ENCODE peak calls at places on chromosomes 1 and 21, in six cellular contexts. One of them, this sample, is unnamed.

GRCh38 chr1:53800621-53801020 is 37.5 kb downstream of the NDC1 start:
- ATAC-seq in A549: no peak
- ATAC-seq in upper lobe of left lung: no peak
- ATAC-seq in HepG2: no peak
- ATAC-seq in GM12878: no peak
- ATAC-seq in K562: no peak
- ATAC-seq in this sample: no peak

GRCh38 chr21:41478319-41479177 is 29.4 kb downstream of the TMPRSS2 start:
- ATAC-seq in A549: no peak
- ATAC-seq in upper lobe of left lung: peak; percentile 49
- ATAC-seq in HepG2: peak; percentile 13
- ATAC-seq in GM12878: no peak
- ATAC-seq in K562: no peak
- ATAC-seq in this sample: no peak

GRCh38 chr1:99004270-99005141 is at the start of gene PLPPR5:
- ATAC-seq in A549: peak; percentile 68
- ATAC-seq in upper lobe of left lung: peak; percentile 58
- ATAC-seq in HepG2: peak; percentile 82
- ATAC-seq in GM12878: no peak
- ATAC-seq in K562: no peak
- ATAC-seq in this sample: peak; percentile 34

GRCh38 chr1:172399369-172400072 is 21.0 kb upstream of the C1orf105 start:
- ATAC-seq in A549: peak; percentile 90
- ATAC-seq in upper lobe of left lung: peak; percentile 94
- ATAC-seq in HepG2: peak; percentile 82
- ATAC-seq in GM12878: peak; percentile 58
- ATAC-seq in K562: peak; percentile 39
- ATAC-seq in this sample: peak; percentile 95

GRCh38 chr1:8104278-8105236 is 78.4 kb upstream of the ERRFI1 start:
- ATAC-seq in A549: no peak
- ATAC-seq in upper lobe of left lung: peak; percentile 47
- ATAC-seq in HepG2: no peak
- ATAC-seq in GM12878: peak; percentile 96
- ATAC-seq in K562: no peak
- ATAC-seq in this sample: no peak

GRCh38 chr1:51756290-51756689 is 122.2 kb downstream of the NRDC start:
- ATAC-seq in A549: no peak
- ATAC-seq in upper lobe of left lung: no peak
- ATAC-seq in HepG2: no peak
- ATAC-seq in GM12878: no peak
- ATAC-seq in K562: no peak
- ATAC-seq in this sample: no peak

GRCh38 chr1:8926707-8927694 is 18.7 kb upstream of the CA6 start:
- ATAC-seq in A549: no peak
- ATAC-seq in upper lobe of left lung: no peak
- ATAC-seq in HepG2: no peak
- ATAC-seq in GM12878: no peak
- ATAC-seq in K562: no peak
- ATAC-seq in this sample: no peak

GRCh38 chr1:198772626-198773025 is 133.8 kb downstream of the PTPRC start:
- ATAC-seq in A549: no peak
- ATAC-seq in upper lobe of left lung: no peak
- ATAC-seq in HepG2: no peak
- ATAC-seq in GM12878: no peak
- ATAC-seq in K562: no peak
- ATAC-seq in this sample: no peak

GRCh38 chr1:80143361-80143760 is 1136.8 kb upstream of the ADGRL4 start:
- ATAC-seq in A549: no peak
- ATAC-seq in upper lobe of left lung: no peak
- ATAC-seq in HepG2: no peak
- ATAC-seq in GM12878: no peak
- ATAC-seq in K562: no peak
- ATAC-seq in this sample: no peak

GRCh38 chr1:53172751-53173498 is 23.7 kb upstream of the CPT2 start:
- ATAC-seq in A549: peak; percentile 65
- ATAC-seq in upper lobe of left lung: peak; percentile 41
- ATAC-seq in HepG2: peak; percentile 49
- ATAC-seq in GM12878: peak; percentile 97
- ATAC-seq in K562: peak; percentile 74
- ATAC-seq in this sample: peak; percentile 34

GRCh38 chr1:192524223-192524622 is 51.4 kb upstream of the RGS1 start:
- ATAC-seq in A549: no peak
- ATAC-seq in upper lobe of left lung: no peak
- ATAC-seq in HepG2: no peak
- ATAC-seq in GM12878: no peak
- ATAC-seq in K562: no peak
- ATAC-seq in this sample: peak; percentile 72

GRCh38 chr1:219120625-219121544 is 52.8 kb upstream of the LYPLAL1 start:
- ATAC-seq in A549: no peak
- ATAC-seq in upper lobe of left lung: peak; percentile 87
- ATAC-seq in HepG2: no peak
- ATAC-seq in GM12878: no peak
- ATAC-seq in K562: peak; percentile 92
- ATAC-seq in this sample: peak; percentile 87

GRCh38 chr21:35980821-35981220 is 79.5 kb downstream of the SETD4 start:
- ATAC-seq in A549: no peak
- ATAC-seq in upper lobe of left lung: no peak
- ATAC-seq in HepG2: no peak
- ATAC-seq in GM12878: no peak
- ATAC-seq in K562: no peak
- ATAC-seq in this sample: no peak

GRCh38 chr1:31977361-31978131 is 36.1 kb upstream of the KHDRBS1 start:
- ATAC-seq in A549: peak; percentile 97
- ATAC-seq in upper lobe of left lung: peak; percentile 70
- ATAC-seq in HepG2: peak; percentile 88
- ATAC-seq in GM12878: peak; percentile 46
- ATAC-seq in K562: peak; percentile 97
- ATAC-seq in this sample: peak; percentile 86

GRCh38 chr1:59076612-59077011 is 220.3 kb upstream of the FGGY start:
- ATAC-seq in A549: peak; percentile 34
- ATAC-seq in upper lobe of left lung: no peak
- ATAC-seq in HepG2: no peak
- ATAC-seq in GM12878: no peak
- ATAC-seq in K562: peak; percentile 88
- ATAC-seq in this sample: peak; percentile 25

GRCh38 chr21:39022901-39023693 is 160.2 kb downstream of the PSMG1 start:
- ATAC-seq in A549: no peak
- ATAC-seq in upper lobe of left lung: peak; percentile 57
- ATAC-seq in HepG2: peak; percentile 60
- ATAC-seq in GM12878: no peak
- ATAC-seq in K562: peak; percentile 87
- ATAC-seq in this sample: peak; percentile 81

GRCh38 chr1:28163496-28164120 is 12.9 kb downstream of the PTAFR start:
- ATAC-seq in A549: no peak
- ATAC-seq in upper lobe of left lung: peak; percentile 37
- ATAC-seq in HepG2: no peak
- ATAC-seq in GM12878: peak; percentile 36
- ATAC-seq in K562: no peak
- ATAC-seq in this sample: no peak
- TF ChIP-seq CTCF in A549: no peak
- TF ChIP-seq CTCF in upper lobe of left lung: no peak
- TF ChIP-seq CTCF in HepG2: no peak
- TF ChIP-seq CTCF in GM12878: no peak
- TF ChIP-seq CTCF in K562: no peak
- TF ChIP-seq CTCF in this sample: no peak

GRCh38 chr1:12177156-12177998 is 10.6 kb downstream of the TNFRSF1B start:
- ATAC-seq in A549: no peak
- ATAC-seq in upper lobe of left lung: no peak
- ATAC-seq in HepG2: no peak
- ATAC-seq in GM12878: no peak
- ATAC-seq in K562: no peak
- ATAC-seq in this sample: no peak
- H3K4me3 ChIP-seq in A549: no peak overlapping the region
- H3K4me3 ChIP-seq in upper lobe of left lung: no peak overlapping the region
- H3K4me3 ChIP-seq in HepG2: no peak overlapping the region
- H3K4me3 ChIP-seq in GM12878: no peak overlapping the region
- H3K4me3 ChIP-seq in K562: no peak overlapping the region
- H3K4me3 ChIP-seq in this sample: no peak overlapping the region

DNA sequence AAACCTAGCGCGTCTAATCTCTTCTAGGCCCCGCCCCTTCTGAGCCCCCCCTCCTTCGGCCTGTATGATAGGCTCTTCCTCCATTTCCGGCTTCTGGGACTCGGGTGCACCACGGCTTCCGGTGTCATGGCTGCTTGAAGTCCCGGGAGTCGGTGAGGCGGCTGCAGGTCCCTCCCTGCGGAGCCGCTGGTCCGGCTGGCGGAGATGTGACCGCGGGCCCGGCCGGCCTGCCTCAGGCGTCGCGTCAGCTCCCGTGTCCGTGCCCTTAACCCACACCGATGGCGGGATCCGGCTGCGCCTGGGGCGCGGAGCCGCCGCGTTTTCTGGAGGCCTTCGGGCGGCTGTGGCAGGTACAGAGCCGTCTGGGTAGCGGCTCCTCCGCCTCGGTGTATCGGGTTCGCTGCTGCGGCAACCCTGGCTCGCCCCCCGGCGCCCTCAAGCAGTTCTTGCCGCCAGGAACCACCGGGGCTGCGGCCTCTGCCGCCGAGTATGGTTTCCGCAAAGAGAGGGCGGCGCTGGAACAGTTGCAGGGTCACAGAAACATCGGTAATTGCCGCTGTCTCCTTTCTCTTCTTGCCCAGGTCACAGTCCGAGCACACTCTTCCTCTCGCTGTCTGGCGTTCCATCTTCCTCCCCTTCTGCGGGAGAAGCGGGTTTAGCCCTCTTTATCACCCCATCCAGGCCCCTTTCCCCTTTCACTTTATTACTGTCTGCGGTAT is at the start of gene UHMK1:
- ATAC-seq in A549: peak; percentile 100
- ATAC-seq in upper lobe of left lung: peak; percentile 100
- ATAC-seq in HepG2: peak; percentile 100
- ATAC-seq in GM12878: peak; percentile 98
- ATAC-seq in K562: peak; percentile 96
- ATAC-seq in this sample: peak; percentile 97
- TF ChIP-seq EP300 in A549: no peak
- TF ChIP-seq EP300 in upper lobe of left lung: no peak
- TF ChIP-seq EP300 in HepG2: no peak
- TF ChIP-seq EP300 in GM12878: no peak
- TF ChIP-seq EP300 in K562: no peak
- TF ChIP-seq EP300 in this sample: no peak

GRCh38 chr1:206930210-206930798 is 8.6 kb upstream of the FCMR start:
- ATAC-seq in A549: no peak
- ATAC-seq in upper lobe of left lung: peak; percentile 43
- ATAC-seq in HepG2: no peak
- ATAC-seq in GM12878: peak; percentile 86
- ATAC-seq in K562: no peak
- ATAC-seq in this sample: no peak

GRCh38 chr1:206929509-206929908 is 7.8 kb upstream of the FCMR start:
- ATAC-seq in A549: no peak
- ATAC-seq in upper lobe of left lung: no peak
- ATAC-seq in HepG2: no peak
- ATAC-seq in GM12878: peak; percentile 4
- ATAC-seq in K562: no peak
- ATAC-seq in this sample: no peak

GRCh38 chr1:206933333-206933945 is 11.7 kb upstream of the FCMR start:
- ATAC-seq in A549: no peak
- ATAC-seq in upper lobe of left lung: peak; percentile 51
- ATAC-seq in HepG2: peak; percentile 54
- ATAC-seq in GM12878: peak; percentile 60
- ATAC-seq in K562: peak; percentile 70
- ATAC-seq in this sample: no peak

GRCh38 chr1:206932271-206932670 is 10.5 kb upstream of the FCMR start:
- ATAC-seq in A549: no peak
- ATAC-seq in upper lobe of left lung: no peak
- ATAC-seq in HepG2: no peak
- ATAC-seq in GM12878: no peak
- ATAC-seq in K562: no peak
- ATAC-seq in this sample: no peak

GRCh38 chr1:206931709-206932108 is 10.0 kb upstream of the FCMR start:
- ATAC-seq in A549: peak; percentile 53
- ATAC-seq in upper lobe of left lung: no peak
- ATAC-seq in HepG2: peak; percentile 63
- ATAC-seq in GM12878: no peak
- ATAC-seq in K562: peak; percentile 62
- ATAC-seq in this sample: no peak
- TF ChIP-seq CTCF in A549: no peak
- TF ChIP-seq CTCF in upper lobe of left lung: no peak
- TF ChIP-seq CTCF in HepG2: no peak
- TF ChIP-seq CTCF in GM12878: peak; percentile 24
- TF ChIP-seq CTCF in K562: peak; percentile 31
- TF ChIP-seq CTCF in this sample: no peak

DNA sequence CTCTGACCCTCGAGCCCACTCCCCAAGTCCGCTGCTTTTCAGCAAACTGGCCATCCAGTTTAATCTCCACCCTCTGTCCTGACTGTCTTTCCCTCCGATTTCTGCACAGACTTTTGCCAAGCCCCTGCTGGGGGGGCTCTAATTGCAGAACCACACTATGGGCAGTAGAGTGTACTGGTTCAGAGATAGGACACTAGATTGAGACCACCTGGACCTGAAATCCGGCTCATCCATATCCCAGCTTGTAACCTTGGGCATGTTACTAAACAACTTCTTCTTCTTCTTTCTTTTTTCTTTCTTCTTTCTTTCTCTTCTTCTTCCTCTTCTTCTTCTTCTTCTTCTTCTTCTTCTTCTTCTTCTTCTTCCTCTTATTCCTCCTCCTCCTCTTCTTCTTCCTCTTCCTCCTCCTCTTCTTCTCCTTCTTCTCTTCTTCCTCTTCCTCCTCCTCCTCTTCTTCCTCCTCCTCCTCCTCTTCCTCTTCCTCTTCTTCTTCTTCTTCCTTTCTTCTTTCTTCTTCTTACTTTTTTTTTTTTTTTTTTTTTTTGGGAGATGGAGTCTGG is 7.7 kb downstream of the LRRC71 start:
- ATAC-seq in A549: peak; percentile 58
- ATAC-seq in upper lobe of left lung: no peak
- ATAC-seq in HepG2: peak; percentile 17
- ATAC-seq in GM12878: peak; percentile 8
- ATAC-seq in K562: peak; percentile 5
- ATAC-seq in this sample: no peak
- H3K4me3 ChIP-seq in A549: no peak overlapping the region
- H3K4me3 ChIP-seq in upper lobe of left lung: peak overlapping the region; percentile 25
- H3K4me3 ChIP-seq in HepG2: peak overlapping the region; percentile 65
- H3K4me3 ChIP-seq in GM12878: no peak overlapping the region
- H3K4me3 ChIP-seq in K562: peak overlapping the region; percentile 30
- H3K4me3 ChIP-seq in this sample: peak overlapping the region; percentile 36

DNA sequence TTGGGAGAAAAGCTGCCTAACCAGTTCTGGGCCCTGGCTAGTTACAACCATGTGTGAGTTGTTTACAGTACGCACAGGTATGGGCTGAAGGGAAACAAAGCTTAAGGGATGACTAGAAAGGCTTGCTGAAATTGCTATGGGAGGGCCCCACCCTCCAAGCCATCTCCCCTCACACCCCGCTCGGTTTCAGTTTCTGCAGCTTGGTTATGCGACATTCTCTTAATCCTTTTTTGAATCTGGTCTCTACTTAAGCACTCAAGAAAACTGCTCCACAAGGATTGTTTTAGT is 43.1 kb downstream of the PBX1 start:
- ATAC-seq in A549: no peak
- ATAC-seq in upper lobe of left lung: peak; percentile 65
- ATAC-seq in HepG2: no peak
- ATAC-seq in GM12878: no peak
- ATAC-seq in K562: no peak
- ATAC-seq in this sample: no peak
- TF ChIP-seq EP300 in A549: no peak
- TF ChIP-seq EP300 in upper lobe of left lung: no peak
- TF ChIP-seq EP300 in HepG2: no peak
- TF ChIP-seq EP300 in GM12878: no peak
- TF ChIP-seq EP300 in K562: no peak
- TF ChIP-seq EP300 in this sample: no peak

This sample was measured in gastroesophageal sphincter.